ENCODE peak calls at places on chromosomes 12 and 14, in nine cellular contexts. S, L, F, V, O, P, K, U and W are unnamed samples.

GRCh38 chr14:98951521-98952152 is 320.4 kb downstream of the BCL11B start:
- DNase-seq in O (no peak), F (no peak), V (no peak), L (no peak), S (no peak), K (no peak), P (peak), U (no peak), W (no peak)

GRCh38 chr14:93965287-93965821 is 11.0 kb downstream of the ASB2 start:
- DNase-seq in K (peak), V (peak), P (no peak), O (no peak), U (no peak), L (no peak), F (no peak), S (no peak), W (no peak)

GRCh38 chr12:62319058-62319457 is 58.9 kb downstream of the USP15 start:
- DNase-seq in F (no peak), P (no peak), K (no peak), L (no peak), U (no peak), V (no peak), O (no peak), S (no peak), W (no peak)

GRCh38 chr14:104665663-104666522 is 23.5 kb upstream of the INF2 start:
- DNase-seq in V (no peak), F (peak), P (peak), U (peak), L (no peak), K (no peak), O (no peak), S (no peak), W (no peak)

GRCh38 chr14:34324363-34324795 is 137.7 kb downstream of the SPTSSA start:
- DNase-seq in P (no peak), K (peak), V (peak), F (no peak), U (peak), O (no peak), L (no peak), S (peak), W (no peak)

GRCh38 chr12:124326899-124327298 is 32.0 kb downstream of the RFLNA start:
- DNase-seq in K (no peak), S (no peak), V (no peak), P (no peak), O (no peak), U (no peak), L (no peak), F (no peak), W (no peak)

GRCh38 chr12:44647891-44648690 is 228.0 kb downstream of the NELL2 start:
- DNase-seq in S (no peak), K (no peak), U (no peak), V (no peak), O (no peak), L (no peak), F (no peak), P (no peak), W (no peak)

GRCh38 chr14:90579816-90580215 is 183.0 kb downstream of the CALM1 start:
- DNase-seq in U (no peak), L (no peak), K (no peak), S (no peak), O (no peak), F (no peak), P (no peak), V (no peak), W (no peak)

GRCh38 chr14:34750233-34750632 is 35.8 kb upstream of the CFL2 start:
- DNase-seq in K (no peak), S (no peak), F (no peak), V (no peak), O (no peak), P (no peak), U (no peak), L (no peak), W (no peak)

GRCh38 chr12:14384783-14385638 is 19.5 kb downstream of the ATF7IP start:
- DNase-seq in K (no peak), L (no peak), V (peak), P (peak), F (peak), U (peak), O (peak), S (peak), W (no peak)

GRCh38 chr12:83971781-83972180 is 940.8 kb downstream of the SLC6A15 start:
- DNase-seq in S (no peak), V (no peak), O (no peak), P (no peak), U (no peak), F (no peak), L (no peak), K (no peak), W (no peak)

GRCh38 chr12:62732861-62733427 is 202.0 kb downstream of the PPM1H start:
- DNase-seq in L (no peak), S (no peak), P (no peak), F (no peak), O (no peak), U (no peak), K (peak), V (no peak), W (no peak)

GRCh38 chr14:100134591-100134990 is 24.9 kb downstream of the DEGS2 start:
- DNase-seq in S (no peak), U (no peak), L (no peak), K (no peak), O (no peak), V (no peak), F (no peak), P (no peak), W (no peak)

GRCh38 chr12:51196547-51196946 is 21.3 kb downstream of the POU6F1 start:
- DNase-seq in K (no peak), U (no peak), S (no peak), V (no peak), F (no peak), L (no peak), P (no peak), O (no peak), W (no peak)

GRCh38 chr12:57583008-57583831 is 7.8 kb upstream of the PIP4K2C start:
- DNase-seq in F (no peak), K (peak), S (peak), P (peak), V (peak), L (peak), U (peak), O (peak), W (peak)

GRCh38 chr14:94823556-94824341 is 53.8 kb upstream of the GSC start:
- DNase-seq in P (no peak), V (no peak), L (no peak), O (no peak), S (no peak), K (no peak), F (no peak), U (no peak), W (no peak)

GRCh38 chr12:68790081-68790951 is 17.7 kb upstream of the MDM2 start:
- DNase-seq in L (no peak), P (no peak), U (no peak), S (no peak), O (no peak), K (no peak), F (no peak), V (no peak), W (no peak)

GRCh38 chr14:54653764-54654469 is 87.0 kb downstream of the SAMD4A start:
- DNase-seq in U (no peak), S (no peak), F (no peak), O (no peak), P (no peak), K (no peak), V (no peak), L (no peak), W (peak)

GRCh38 chr14:54651649-54652048 is 84.7 kb downstream of the SAMD4A start:
- DNase-seq in S (no peak), P (no peak), F (no peak), L (no peak), U (no peak), K (no peak), V (no peak), O (no peak), W (no peak)

GRCh38 chr14:54652890-54653201 is 85.9 kb downstream of the SAMD4A start:
- DNase-seq in V (no peak), L (no peak), O (no peak), S (no peak), F (no peak), P (no peak), K (no peak), U (no peak), W (no peak)

GRCh38 chr14:54652188-54652889 is 85.4 kb downstream of the SAMD4A start:
- DNase-seq in P (no peak), V (peak), K (peak), L (no peak), S (peak), O (peak), U (no peak), F (no peak), W (peak)

DNA sequence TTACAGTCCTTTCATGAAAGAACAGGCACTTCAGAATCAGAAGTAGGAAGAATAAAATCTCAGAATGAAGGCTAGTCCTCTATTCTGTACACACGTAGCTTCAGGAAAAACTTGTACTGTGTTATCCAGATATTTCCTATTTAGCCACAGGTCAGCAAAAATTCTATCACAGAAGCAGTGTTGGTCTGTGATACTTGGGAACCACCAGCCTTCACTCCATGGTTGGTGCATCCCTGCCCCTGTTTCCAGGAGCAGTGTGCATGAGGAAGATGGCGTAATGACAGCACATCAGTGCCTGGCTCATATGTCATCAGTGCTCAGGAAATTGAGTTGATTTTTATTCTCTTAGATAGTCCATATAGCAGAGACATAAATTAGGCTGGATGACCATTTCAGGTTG is 87.7 kb downstream of the SAMD4A start:
- DNase-seq in L (no peak), K (no peak), O (no peak), F (no peak), V (no peak), U (no peak), P (no peak), S (no peak), W (no peak)
- H3K27ac ChIP-seq in L (no peak), K (no peak), O (no peak), F (no peak), V (no peak), U (no peak), P (no peak), S (peak), W (peak)

GRCh38 chr14:54845616-54846015 is 57.0 kb downstream of the GCH1 start:
- DNase-seq in U (no peak), V (no peak), S (no peak), P (no peak), F (no peak), L (no peak), O (no peak), K (no peak), W (no peak)
- H3K27ac ChIP-seq in U (no peak), V (no peak), S (no peak), P (no peak), F (no peak), L (no peak), O (no peak), K (no peak), W (no peak)

DNA sequence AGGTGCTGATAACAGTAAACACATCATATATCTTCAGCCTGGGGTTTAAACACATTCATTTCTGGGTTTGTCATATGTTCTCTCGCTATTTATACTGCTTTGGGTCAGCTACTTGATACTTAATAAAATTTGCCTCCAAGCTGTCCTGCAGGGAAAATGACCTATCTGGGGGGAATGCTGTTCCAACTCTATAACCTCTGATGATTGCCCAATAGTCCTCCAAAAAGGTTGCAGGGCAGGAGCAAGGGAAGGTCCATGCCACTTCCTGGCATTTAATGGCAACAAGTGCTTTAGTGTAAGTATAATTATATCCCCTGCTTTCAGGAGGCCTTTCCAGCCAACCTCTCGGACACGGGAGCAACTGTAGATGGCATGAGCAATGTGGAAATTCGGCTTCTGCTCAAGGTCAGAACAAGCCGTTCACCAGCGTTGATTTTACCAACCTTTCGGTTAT is 198.0 kb upstream of the EEA1 start:
- DNase-seq in L (no peak), K (no peak), V (no peak), P (no peak), O (no peak), S (no peak), U (no peak), F (no peak), W (no peak)
- H3K27ac ChIP-seq in L (no peak), K (peak), V (no peak), P (no peak), O (no peak), S (peak), U (no peak), F (no peak), W (peak)

DNA sequence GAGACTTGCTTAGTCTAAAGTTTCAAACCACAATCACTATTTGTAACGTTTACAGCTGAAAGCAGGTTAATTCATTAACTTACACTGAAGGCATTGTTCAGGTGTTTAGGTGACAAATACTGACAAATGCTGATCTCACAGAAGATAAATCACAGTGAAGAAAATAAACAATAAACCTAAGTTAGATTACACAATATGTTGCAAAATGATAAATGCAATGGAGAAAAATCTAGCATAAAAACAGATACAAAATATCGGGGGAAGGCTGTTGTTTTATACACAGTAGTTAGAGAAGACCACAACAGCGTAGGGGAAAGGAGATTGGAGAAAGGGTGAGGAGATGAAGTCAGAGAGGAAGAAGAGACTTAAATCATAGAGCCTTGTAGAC is 3.0 kb downstream of the SCAF11 start:
- DNase-seq in K (no peak), O (no peak), F (no peak), L (no peak), S (no peak), U (no peak), V (no peak), P (no peak), W (no peak)
- H3K27ac ChIP-seq in K (no peak), O (no peak), F (no peak), L (no peak), S (peak), U (no peak), V (no peak), P (no peak), W (peak)